ENCODE peak calls at places on chromosomes 2 and 18, in five cellular contexts. One of them, this sample, is unnamed.

GRCh38 chr2:231800493-231801091 is 14.3 kb downstream of the COPS7B start:
- DNase-seq in RPMI7951: peak
- DNase-seq in NCI-H2029 treated with DMSO at 0.1 percent for 48 hours: peak
- DNase-seq in activated CD4-positive, CD25-positive, alpha-beta regulatory T cell: peak
- DNase-seq in C1 segment of cervical spinal cord: no peak
- DNase-seq in this sample: no peak

GRCh38 chr2:242022550-242023290 is 153.2 kb downstream of the RTP5 start:
- DNase-seq in RPMI7951: no peak
- DNase-seq in NCI-H2029 treated with DMSO at 0.1 percent for 48 hours: no peak
- DNase-seq in activated CD4-positive, CD25-positive, alpha-beta regulatory T cell: no peak
- DNase-seq in C1 segment of cervical spinal cord: no peak
- DNase-seq in this sample: no peak

GRCh38 chr18:73908323-73908722 is 239.3 kb downstream of the FBXO15 start:
- DNase-seq in RPMI7951: peak
- DNase-seq in NCI-H2029 treated with DMSO at 0.1 percent for 48 hours: no peak
- DNase-seq in activated CD4-positive, CD25-positive, alpha-beta regulatory T cell: no peak
- DNase-seq in C1 segment of cervical spinal cord: no peak
- DNase-seq in this sample: no peak

GRCh38 chr18:3340682-3341097 is 78.8 kb downstream of the MYL12B start:
- DNase-seq in RPMI7951: no peak
- DNase-seq in NCI-H2029 treated with DMSO at 0.1 percent for 48 hours: peak
- DNase-seq in activated CD4-positive, CD25-positive, alpha-beta regulatory T cell: no peak
- DNase-seq in C1 segment of cervical spinal cord: no peak
- DNase-seq in this sample: no peak

GRCh38 chr18:75244336-75244735 is 33.7 kb downstream of the TSHZ1 start:
- DNase-seq in RPMI7951: no peak
- DNase-seq in NCI-H2029 treated with DMSO at 0.1 percent for 48 hours: no peak
- DNase-seq in activated CD4-positive, CD25-positive, alpha-beta regulatory T cell: no peak
- DNase-seq in C1 segment of cervical spinal cord: no peak
- DNase-seq in this sample: no peak

GRCh38 chr2:232588680-232589585 is 38.4 kb downstream of the EIF4E2 start:
- DNase-seq in RPMI7951: peak
- DNase-seq in NCI-H2029 treated with DMSO at 0.1 percent for 48 hours: peak
- DNase-seq in activated CD4-positive, CD25-positive, alpha-beta regulatory T cell: no peak
- DNase-seq in C1 segment of cervical spinal cord: no peak
- DNase-seq in this sample: no peak

GRCh38 chr18:68817584-68817983 is 19.7 kb downstream of the CCDC102B start:
- DNase-seq in RPMI7951: no peak
- DNase-seq in NCI-H2029 treated with DMSO at 0.1 percent for 48 hours: no peak
- DNase-seq in activated CD4-positive, CD25-positive, alpha-beta regulatory T cell: no peak
- DNase-seq in C1 segment of cervical spinal cord: no peak
- DNase-seq in this sample: peak

GRCh38 chr18:3514312-3515216 is 64.6 kb downstream of the TGIF1 start:
- DNase-seq in RPMI7951: peak
- DNase-seq in NCI-H2029 treated with DMSO at 0.1 percent for 48 hours: no peak
- DNase-seq in activated CD4-positive, CD25-positive, alpha-beta regulatory T cell: no peak
- DNase-seq in C1 segment of cervical spinal cord: no peak
- DNase-seq in this sample: no peak

GRCh38 chr18:49565101-49565500 is 3.2 kb downstream of the LIPG start:
- DNase-seq in RPMI7951: no peak
- DNase-seq in NCI-H2029 treated with DMSO at 0.1 percent for 48 hours: no peak
- DNase-seq in activated CD4-positive, CD25-positive, alpha-beta regulatory T cell: no peak
- DNase-seq in C1 segment of cervical spinal cord: no peak
- DNase-seq in this sample: no peak

GRCh38 chr18:69617888-69618287 is 217.2 kb downstream of the DOK6 start:
- DNase-seq in RPMI7951: no peak
- DNase-seq in NCI-H2029 treated with DMSO at 0.1 percent for 48 hours: no peak
- DNase-seq in activated CD4-positive, CD25-positive, alpha-beta regulatory T cell: no peak
- DNase-seq in C1 segment of cervical spinal cord: no peak
- DNase-seq in this sample: no peak

GRCh38 chr18:28684746-28685145 is 507.8 kb upstream of the CDH2 start:
- DNase-seq in RPMI7951: peak
- DNase-seq in NCI-H2029 treated with DMSO at 0.1 percent for 48 hours: no peak
- DNase-seq in activated CD4-positive, CD25-positive, alpha-beta regulatory T cell: no peak
- DNase-seq in C1 segment of cervical spinal cord: no peak
- DNase-seq in this sample: peak

GRCh38 chr2:10813085-10813748 is 632 bp upstream of the PDIA6 start:
- DNase-seq in RPMI7951: no peak
- DNase-seq in NCI-H2029 treated with DMSO at 0.1 percent for 48 hours: no peak
- DNase-seq in activated CD4-positive, CD25-positive, alpha-beta regulatory T cell: no peak
- DNase-seq in C1 segment of cervical spinal cord: no peak
- DNase-seq in this sample: no peak

GRCh38 chr2:69013123-69013836 is at the start of gene ANTXR1:
- DNase-seq in RPMI7951: peak
- DNase-seq in NCI-H2029 treated with DMSO at 0.1 percent for 48 hours: peak
- DNase-seq in activated CD4-positive, CD25-positive, alpha-beta regulatory T cell: no peak
- DNase-seq in C1 segment of cervical spinal cord: peak
- DNase-seq in this sample: peak

GRCh38 chr18:46772396-46772795 is 15.5 kb upstream of the ST8SIA5 start:
- DNase-seq in RPMI7951: no peak
- DNase-seq in NCI-H2029 treated with DMSO at 0.1 percent for 48 hours: no peak
- DNase-seq in activated CD4-positive, CD25-positive, alpha-beta regulatory T cell: no peak
- DNase-seq in C1 segment of cervical spinal cord: no peak
- DNase-seq in this sample: no peak